ENCODE peak calls at places on chromosomes 12 and 14, in seven cellular contexts. One of them, this sample, is unnamed. For H3K27me3, the result is how much of the 10 kb centered on the place peaks cover.

GRCh38 chr12:78229491-78230209 is 399.0 kb downstream of the NAV3 start:
- DNase-seq in left ventricle myocardium inferior: no peak
- DNase-seq in left lung: no peak
- DNase-seq in lower lobe of right lung: no peak
- DNase-seq in hepatocyte: peak
- DNase-seq in colonic mucosa: peak
- DNase-seq in tibial artery: no peak
- DNase-seq in this sample: no peak

GRCh38 chr12:53048780-53049401 is 974 bp upstream of the TNS2 start:
- DNase-seq in left ventricle myocardium inferior: peak
- DNase-seq in left lung: no peak
- DNase-seq in lower lobe of right lung: no peak
- DNase-seq in hepatocyte: peak
- DNase-seq in colonic mucosa: peak
- DNase-seq in tibial artery: peak
- DNase-seq in this sample: peak

GRCh38 chr12:58914457-58914856 is 5.8 kb downstream of the LRIG3 start:
- DNase-seq in left ventricle myocardium inferior: no peak
- DNase-seq in left lung: no peak
- DNase-seq in lower lobe of right lung: no peak
- DNase-seq in hepatocyte: no peak
- DNase-seq in colonic mucosa: no peak
- DNase-seq in tibial artery: no peak
- DNase-seq in this sample: no peak

GRCh38 chr14:52694761-52695480 is 437 bp downstream of the ERO1A start:
- DNase-seq in left ventricle myocardium inferior: peak
- DNase-seq in left lung: peak
- DNase-seq in lower lobe of right lung: peak
- DNase-seq in hepatocyte: peak
- DNase-seq in colonic mucosa: peak
- DNase-seq in tibial artery: no peak
- DNase-seq in this sample: no peak

GRCh38 chr12:12723147-12723680 is 6.0 kb downstream of the CDKN1B start:
- DNase-seq in left ventricle myocardium inferior: no peak
- DNase-seq in left lung: no peak
- DNase-seq in lower lobe of right lung: no peak
- DNase-seq in hepatocyte: no peak
- DNase-seq in colonic mucosa: no peak
- DNase-seq in tibial artery: no peak
- DNase-seq in this sample: no peak

GRCh38 chr12:94689646-94690036 is 39.3 kb upstream of the TMCC3 start:
- DNase-seq in left ventricle myocardium inferior: no peak
- DNase-seq in left lung: no peak
- DNase-seq in lower lobe of right lung: no peak
- DNase-seq in hepatocyte: no peak
- DNase-seq in colonic mucosa: no peak
- DNase-seq in tibial artery: no peak
- DNase-seq in this sample: no peak

GRCh38 chr12:97177482-97177881 is 270.4 kb downstream of the NEDD1 start:
- DNase-seq in left ventricle myocardium inferior: no peak
- DNase-seq in left lung: no peak
- DNase-seq in lower lobe of right lung: no peak
- DNase-seq in hepatocyte: no peak
- DNase-seq in colonic mucosa: no peak
- DNase-seq in tibial artery: no peak
- DNase-seq in this sample: no peak

GRCh38 chr14:36194645-36195044 is 18.1 kb upstream of the PTCSC3 start:
- DNase-seq in left ventricle myocardium inferior: no peak
- DNase-seq in left lung: no peak
- DNase-seq in lower lobe of right lung: no peak
- DNase-seq in hepatocyte: no peak
- DNase-seq in colonic mucosa: no peak
- DNase-seq in tibial artery: no peak
- DNase-seq in this sample: no peak

GRCh38 chr14:91018465-91018864 is 42.0 kb downstream of the RPS6KA5 start:
- DNase-seq in left ventricle myocardium inferior: no peak
- DNase-seq in left lung: no peak
- DNase-seq in lower lobe of right lung: no peak
- DNase-seq in hepatocyte: no peak
- DNase-seq in colonic mucosa: no peak
- DNase-seq in tibial artery: no peak
- DNase-seq in this sample: no peak

GRCh38 chr14:105474478-105475268 is at the start of gene CRIP2:
- DNase-seq in left ventricle myocardium inferior: peak
- DNase-seq in left lung: no peak
- DNase-seq in lower lobe of right lung: no peak
- DNase-seq in hepatocyte: peak
- DNase-seq in colonic mucosa: no peak
- DNase-seq in tibial artery: no peak
- DNase-seq in this sample: no peak

GRCh38 chr14:89617471-89618291 is 200.6 kb upstream of the FOXN3 start:
- DNase-seq in left ventricle myocardium inferior: no peak
- DNase-seq in left lung: no peak
- DNase-seq in lower lobe of right lung: no peak
- DNase-seq in hepatocyte: peak
- DNase-seq in colonic mucosa: peak
- DNase-seq in tibial artery: peak
- DNase-seq in this sample: peak

GRCh38 chr12:100716658-100716948 is 78.0 kb upstream of the ANO4 start:
- DNase-seq in left ventricle myocardium inferior: no peak
- DNase-seq in left lung: no peak
- DNase-seq in lower lobe of right lung: no peak
- DNase-seq in hepatocyte: peak
- DNase-seq in colonic mucosa: no peak
- DNase-seq in tibial artery: no peak
- DNase-seq in this sample: no peak

GRCh38 chr14:29607129-29607528 is 320.5 kb downstream of the PRKD1 start:
- DNase-seq in left ventricle myocardium inferior: no peak
- DNase-seq in left lung: no peak
- DNase-seq in lower lobe of right lung: no peak
- DNase-seq in hepatocyte: no peak
- DNase-seq in colonic mucosa: no peak
- DNase-seq in tibial artery: no peak
- DNase-seq in this sample: no peak

GRCh38 chr12:45334396-45334795 is 118.5 kb downstream of the ANO6 start:
- DNase-seq in left ventricle myocardium inferior: no peak
- DNase-seq in left lung: no peak
- DNase-seq in lower lobe of right lung: no peak
- DNase-seq in hepatocyte: no peak
- DNase-seq in colonic mucosa: no peak
- DNase-seq in tibial artery: no peak
- DNase-seq in this sample: no peak

GRCh38 chr12:31324845-31325523 is 966 bp downstream of the SINHCAF start:
- DNase-seq in left ventricle myocardium inferior: peak
- DNase-seq in left lung: peak
- DNase-seq in lower lobe of right lung: peak
- DNase-seq in hepatocyte: peak
- DNase-seq in colonic mucosa: peak
- DNase-seq in tibial artery: peak
- DNase-seq in this sample: peak

GRCh38 chr12:49623142-49623899 is at the start of gene PRPF40B:
- DNase-seq in left ventricle myocardium inferior: peak
- DNase-seq in left lung: peak
- DNase-seq in lower lobe of right lung: peak
- DNase-seq in hepatocyte: peak
- DNase-seq in colonic mucosa: peak
- DNase-seq in tibial artery: peak
- DNase-seq in this sample: peak

GRCh38 chr12:96401061-96401871 is 1.0 kb upstream of the CDK17 start:
- DNase-seq in left ventricle myocardium inferior: no peak
- DNase-seq in left lung: no peak
- DNase-seq in lower lobe of right lung: no peak
- DNase-seq in hepatocyte: peak
- DNase-seq in colonic mucosa: peak
- DNase-seq in tibial artery: no peak
- DNase-seq in this sample: no peak

GRCh38 chr14:35991356-35991755 is 165.2 kb downstream of the BRMS1L start:
- DNase-seq in left ventricle myocardium inferior: no peak
- DNase-seq in left lung: no peak
- DNase-seq in lower lobe of right lung: no peak
- DNase-seq in hepatocyte: no peak
- DNase-seq in colonic mucosa: no peak
- DNase-seq in tibial artery: no peak
- DNase-seq in this sample: no peak

GRCh38 chr12:76346798-76347420 is 1.3 kb downstream of the BBS10 start:
- DNase-seq in left ventricle myocardium inferior: no peak
- DNase-seq in left lung: no peak
- DNase-seq in lower lobe of right lung: no peak
- DNase-seq in hepatocyte: peak
- DNase-seq in colonic mucosa: no peak
- DNase-seq in tibial artery: peak
- DNase-seq in this sample: peak

GRCh38 chr12:94770777-94771176 is 120.4 kb upstream of the TMCC3 start:
- DNase-seq in left ventricle myocardium inferior: no peak
- DNase-seq in left lung: no peak
- DNase-seq in lower lobe of right lung: no peak
- DNase-seq in hepatocyte: no peak
- DNase-seq in colonic mucosa: no peak
- DNase-seq in tibial artery: no peak
- DNase-seq in this sample: no peak

DNA sequence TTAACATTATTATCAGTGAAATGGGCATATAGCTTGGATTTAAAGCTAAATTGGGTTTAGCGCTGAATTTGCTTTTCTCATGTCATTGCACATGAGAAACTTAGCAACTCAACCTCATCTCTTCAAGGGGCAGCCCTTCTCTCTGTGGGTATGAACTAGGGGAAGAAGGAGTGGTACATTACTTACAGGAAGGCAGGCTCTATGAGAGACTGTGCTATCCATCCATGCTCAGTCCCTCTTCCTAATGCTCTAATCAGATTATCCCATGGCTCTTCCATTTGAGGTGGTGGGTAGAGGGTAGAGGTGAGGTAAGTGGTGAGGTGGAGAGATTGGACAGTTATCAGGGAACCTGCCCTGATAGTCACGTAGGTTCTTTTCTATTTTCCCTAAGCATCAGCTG is 343.7 kb upstream of the NOVA1 start:
- DNase-seq in left ventricle myocardium inferior: no peak
- DNase-seq in left lung: no peak
- DNase-seq in lower lobe of right lung: no peak
- DNase-seq in hepatocyte: no peak
- DNase-seq in colonic mucosa: no peak
- DNase-seq in tibial artery: no peak
- DNase-seq in this sample: no peak
- H3K27ac ChIP-seq in left ventricle myocardium inferior: no peak
- H3K27ac ChIP-seq in left lung: no peak
- H3K27ac ChIP-seq in lower lobe of right lung: no peak
- H3K27ac ChIP-seq in hepatocyte: no peak
- H3K27ac ChIP-seq in colonic mucosa: no peak
- H3K27ac ChIP-seq in tibial artery: no peak
- H3K27ac ChIP-seq in this sample: no peak

GRCh38 chr12:7441216-7441615 is 2.7 kb downstream of the CD163L1 start:
- DNase-seq in left ventricle myocardium inferior: no peak
- DNase-seq in left lung: no peak
- DNase-seq in lower lobe of right lung: no peak
- DNase-seq in hepatocyte: no peak
- DNase-seq in colonic mucosa: no peak
- DNase-seq in tibial artery: no peak
- DNase-seq in this sample: no peak
- H3K27me3 ChIP-seq in left ventricle myocardium inferior: under half
- H3K27me3 ChIP-seq in left lung: under half
- H3K27me3 ChIP-seq in lower lobe of right lung: under half
- H3K27me3 ChIP-seq in hepatocyte: under half
- H3K27me3 ChIP-seq in colonic mucosa: under half
- H3K27me3 ChIP-seq in tibial artery: under half
- H3K27me3 ChIP-seq in this sample: under half

GRCh38 chr14:45811155-45811554 is 558.2 kb upstream of the MIS18BP1 start:
- DNase-seq in left ventricle myocardium inferior: no peak
- DNase-seq in left lung: no peak
- DNase-seq in lower lobe of right lung: no peak
- DNase-seq in hepatocyte: no peak
- DNase-seq in colonic mucosa: no peak
- DNase-seq in tibial artery: no peak
- DNase-seq in this sample: no peak

GRCh38 chr14:45807187-45807586 is 554.2 kb upstream of the MIS18BP1 start:
- DNase-seq in left ventricle myocardium inferior: no peak
- DNase-seq in left lung: no peak
- DNase-seq in lower lobe of right lung: no peak
- DNase-seq in hepatocyte: no peak
- DNase-seq in colonic mucosa: no peak
- DNase-seq in tibial artery: no peak
- DNase-seq in this sample: no peak

DNA sequence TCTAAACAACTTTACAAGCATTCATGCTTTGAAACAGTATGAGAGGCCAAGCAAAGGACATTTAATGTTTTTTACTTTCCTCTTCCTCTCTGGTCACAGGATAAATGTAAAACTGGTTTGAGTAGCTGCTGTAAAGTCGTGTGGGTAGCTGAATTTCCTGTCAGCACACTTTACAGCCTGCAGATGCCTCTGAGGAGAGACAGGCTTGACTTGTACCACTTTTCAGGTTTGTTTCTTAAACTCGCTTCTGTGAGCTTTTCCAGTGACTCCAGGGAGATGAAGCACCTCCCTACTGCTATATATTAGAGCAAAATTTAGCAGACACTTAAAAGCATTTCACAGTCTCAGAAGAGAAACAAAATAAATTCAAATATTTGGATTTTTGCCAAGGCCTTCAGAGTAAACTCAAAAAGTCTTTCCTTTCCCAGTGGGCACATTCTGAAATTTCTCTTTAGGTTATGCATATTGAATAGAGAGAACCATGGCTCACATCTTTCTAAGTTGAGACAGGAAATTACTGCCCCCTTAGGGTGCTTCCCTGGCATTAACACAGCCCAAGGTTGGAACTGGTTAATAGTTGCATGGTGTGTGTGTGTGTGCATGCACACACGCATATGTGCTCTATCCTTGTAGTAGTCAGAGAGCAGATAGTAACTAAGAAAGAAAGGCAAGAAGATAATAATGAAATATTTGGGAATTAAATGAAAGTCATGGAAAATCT is 557.3 kb upstream of the MIS18BP1 start:
- DNase-seq in left ventricle myocardium inferior: no peak
- DNase-seq in left lung: no peak
- DNase-seq in lower lobe of right lung: no peak
- DNase-seq in hepatocyte: peak
- DNase-seq in colonic mucosa: peak
- DNase-seq in tibial artery: no peak
- DNase-seq in this sample: no peak
- TF ChIP-seq CTCF in left ventricle myocardium inferior: no peak
- TF ChIP-seq CTCF in left lung: no peak
- TF ChIP-seq CTCF in lower lobe of right lung: peak
- TF ChIP-seq CTCF in hepatocyte: peak
- TF ChIP-seq CTCF in colonic mucosa: peak
- TF ChIP-seq CTCF in tibial artery: no peak
- TF ChIP-seq CTCF in this sample: no peak

DNA sequence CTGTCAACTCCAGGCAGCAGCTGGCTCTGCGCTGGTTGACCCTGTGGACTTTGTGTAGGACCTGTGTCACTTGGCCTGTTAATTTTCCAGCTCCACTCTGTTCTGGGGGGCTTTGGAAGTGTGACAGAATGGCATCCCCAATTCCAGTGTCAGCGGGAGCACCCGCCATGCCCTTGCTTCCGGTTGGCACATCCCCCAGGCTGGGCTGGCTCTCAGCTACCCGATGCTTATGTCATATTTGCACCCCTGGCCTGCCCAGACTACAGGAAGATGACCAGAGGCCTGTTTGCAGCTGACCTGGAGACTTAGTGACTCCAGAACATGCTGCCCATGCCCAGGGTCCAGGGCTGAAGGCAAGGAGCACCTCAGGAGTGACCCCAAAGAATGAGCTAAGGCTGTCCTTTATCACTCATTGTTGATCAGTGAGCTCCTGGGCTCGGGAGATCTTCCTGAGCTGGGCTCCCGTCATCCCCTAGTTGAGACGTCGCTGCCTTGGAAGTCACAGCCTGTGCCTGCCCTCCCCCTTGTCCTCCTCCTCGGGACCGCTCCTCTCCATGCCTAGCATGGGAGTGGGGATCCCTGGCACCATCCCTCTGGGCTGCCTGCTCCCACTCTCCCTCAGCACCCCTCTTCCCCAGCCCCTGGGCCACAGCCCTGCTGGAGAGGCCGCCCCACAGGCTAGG is 163.4 kb upstream of the RTL1 start:
- DNase-seq in left ventricle myocardium inferior: no peak
- DNase-seq in left lung: peak
- DNase-seq in lower lobe of right lung: peak
- DNase-seq in hepatocyte: no peak
- DNase-seq in colonic mucosa: no peak
- DNase-seq in tibial artery: peak
- DNase-seq in this sample: peak
- H3K27ac ChIP-seq in left ventricle myocardium inferior: no peak
- H3K27ac ChIP-seq in left lung: no peak
- H3K27ac ChIP-seq in lower lobe of right lung: no peak
- H3K27ac ChIP-seq in hepatocyte: no peak
- H3K27ac ChIP-seq in colonic mucosa: no peak
- H3K27ac ChIP-seq in tibial artery: no peak
- H3K27ac ChIP-seq in this sample: no peak